ENCODE peak calls at places on chromosomes 12 and 14, in eight cellular contexts. C is left ventricle myocardium inferior, F is lung microvascular endothelial cell, U is neural crest cell, A is Caki2, T is body of pancreas, I is stomach, N is T1000. S is an unnamed sample.

GRCh38 chr14:93059917-93060545 is 55.7 kb downstream of the ITPK1 start:
- DNase-seq in C (no peak), F (no peak), U (no peak), A (no peak), T (no peak), I (no peak), N (no peak), S (no peak)

GRCh38 chr14:80364274-80364673 is 153.0 kb upstream of the DIO2 start:
- DNase-seq in C (no peak), F (peak), U (no peak), A (no peak), T (no peak), I (no peak), N (no peak), S (no peak)

GRCh38 chr14:90454041-90455000 is 57.5 kb downstream of the CALM1 start:
- DNase-seq in C (peak), F (peak), U (peak), A (peak), T (peak), I (peak), N (no peak), S (peak)

GRCh38 chr12:95147836-95148235 is 69.4 kb downstream of the FGD6 start:
- DNase-seq in C (no peak), F (no peak), U (no peak), A (no peak), T (no peak), I (no peak), N (no peak), S (no peak)

GRCh38 chr12:51383281-51383905 is 7.8 kb downstream of the GALNT6 start:
- DNase-seq in C (no peak), F (no peak), U (no peak), A (no peak), T (no peak), I (no peak), N (no peak), S (no peak)

GRCh38 chr14:80809663-80810062 is 131.9 kb downstream of the CEP128 start:
- DNase-seq in C (no peak), F (no peak), U (no peak), A (no peak), T (no peak), I (no peak), N (no peak), S (no peak)

GRCh38 chr12:124432376-124432775 is 135.0 kb downstream of the NCOR2 start:
- DNase-seq in C (peak), F (no peak), U (no peak), A (no peak), T (no peak), I (no peak), N (no peak), S (no peak)

GRCh38 chr12:31037028-31037427 is 36.6 kb upstream of the DDX11 start:
- DNase-seq in C (no peak), F (no peak), U (no peak), A (no peak), T (no peak), I (no peak), N (no peak), S (no peak)

GRCh38 chr14:75318353-75318752 is 39.7 kb downstream of the FOS start:
- DNase-seq in C (no peak), F (no peak), U (no peak), A (no peak), T (no peak), I (no peak), N (no peak), S (no peak)

GRCh38 chr12:111819191-111820158 is 22.6 kb upstream of the MAPKAPK5 start:
- DNase-seq in C (no peak), F (no peak), U (no peak), A (no peak), T (no peak), I (no peak), N (no peak), S (no peak)

GRCh38 chr12:113735146-113735545 is 231.0 kb downstream of the RBM19 start:
- DNase-seq in C (no peak), F (no peak), U (no peak), A (no peak), T (no peak), I (no peak), N (no peak), S (no peak)

GRCh38 chr14:74945852-74946658 is 9.3 kb downstream of the PGF start:
- DNase-seq in C (peak), F (peak), U (peak), A (peak), T (peak), I (peak), N (peak), S (no peak)

GRCh38 chr14:36767603-36768281 is 106.1 kb downstream of the PAX9 start:
- DNase-seq in C (no peak), F (no peak), U (no peak), A (no peak), T (no peak), I (no peak), N (no peak), S (no peak)